ENCODE peak calls at places on chromosome 3, in seven cellular contexts. One of them, this sample, is unnamed.
A peak's percentile ranks its signal among the peaks of the same experiment; 100 is the strongest.

GRCh38 chr3:155554777-155555445 is 190.0 kb downstream of the PLCH1 start:
- DNase-seq in tibial nerve: no peak
- DNase-seq in left cardiac atrium: no peak
- DNase-seq in HS-5: no peak
- DNase-seq in NCI-H774: no peak
- DNase-seq in GDM1: peak; percentile 88
- DNase-seq in SIG-M5: no peak
- DNase-seq in this sample: no peak

GRCh38 chr3:34919025-34919424 is 720.3 kb upstream of the ARPP21 start:
- DNase-seq in tibial nerve: no peak
- DNase-seq in left cardiac atrium: no peak
- DNase-seq in HS-5: no peak
- DNase-seq in NCI-H774: no peak
- DNase-seq in GDM1: no peak
- DNase-seq in SIG-M5: no peak
- DNase-seq in this sample: no peak

GRCh38 chr3:14555835-14556234 is 15.7 kb upstream of the GRIP2 start:
- DNase-seq in tibial nerve: no peak
- DNase-seq in left cardiac atrium: peak; percentile 54
- DNase-seq in HS-5: no peak
- DNase-seq in NCI-H774: no peak
- DNase-seq in GDM1: no peak
- DNase-seq in SIG-M5: no peak
- DNase-seq in this sample: no peak

GRCh38 chr3:16482770-16483531 is 30.5 kb downstream of the RFTN1 start:
- DNase-seq in tibial nerve: no peak
- DNase-seq in left cardiac atrium: peak; percentile 29
- DNase-seq in HS-5: no peak
- DNase-seq in NCI-H774: peak; percentile 47
- DNase-seq in GDM1: no peak
- DNase-seq in SIG-M5: no peak
- DNase-seq in this sample: peak; percentile 69

GRCh38 chr3:158743664-158744566 is 11.7 kb upstream of the RARRES1 start:
- DNase-seq in tibial nerve: no peak
- DNase-seq in left cardiac atrium: no peak
- DNase-seq in HS-5: no peak
- DNase-seq in NCI-H774: no peak
- DNase-seq in GDM1: no peak
- DNase-seq in SIG-M5: no peak
- DNase-seq in this sample: no peak

GRCh38 chr3:127978636-127979035 is 63.6 kb downstream of the KBTBD12 start:
- DNase-seq in tibial nerve: no peak
- DNase-seq in left cardiac atrium: no peak
- DNase-seq in HS-5: no peak
- DNase-seq in NCI-H774: no peak
- DNase-seq in GDM1: no peak
- DNase-seq in SIG-M5: no peak
- DNase-seq in this sample: no peak

GRCh38 chr3:151227438-151228290 is 24.6 kb upstream of the GPR171 start:
- DNase-seq in tibial nerve: peak; percentile 87
- DNase-seq in left cardiac atrium: peak; percentile 65
- DNase-seq in HS-5: peak; percentile 70
- DNase-seq in NCI-H774: peak; percentile 52
- DNase-seq in GDM1: peak; percentile 49
- DNase-seq in SIG-M5: no peak
- DNase-seq in this sample: no peak

GRCh38 chr3:166560253-166560652 is 723.0 kb upstream of the BCHE start:
- DNase-seq in tibial nerve: no peak
- DNase-seq in left cardiac atrium: no peak
- DNase-seq in HS-5: no peak
- DNase-seq in NCI-H774: no peak
- DNase-seq in GDM1: no peak
- DNase-seq in SIG-M5: no peak
- DNase-seq in this sample: no peak

GRCh38 chr3:195240171-195240701 is 30.7 kb downstream of the XXYLT1 start:
- DNase-seq in tibial nerve: no peak
- DNase-seq in left cardiac atrium: peak; percentile 79
- DNase-seq in HS-5: no peak
- DNase-seq in NCI-H774: no peak
- DNase-seq in GDM1: no peak
- DNase-seq in SIG-M5: no peak
- DNase-seq in this sample: no peak

GRCh38 chr3:31776016-31776415 is 205.0 kb downstream of the OSBPL10 start:
- DNase-seq in tibial nerve: no peak
- DNase-seq in left cardiac atrium: no peak
- DNase-seq in HS-5: no peak
- DNase-seq in NCI-H774: no peak
- DNase-seq in GDM1: no peak
- DNase-seq in SIG-M5: no peak
- DNase-seq in this sample: no peak

GRCh38 chr3:196193037-196193737 is 18.0 kb downstream of the ZDHHC19 start:
- DNase-seq in tibial nerve: no peak
- DNase-seq in left cardiac atrium: no peak
- DNase-seq in HS-5: no peak
- DNase-seq in NCI-H774: no peak
- DNase-seq in GDM1: no peak
- DNase-seq in SIG-M5: no peak
- DNase-seq in this sample: no peak

GRCh38 chr3:177816667-177817208 is 619.5 kb upstream of the TBL1XR1 start:
- DNase-seq in tibial nerve: no peak
- DNase-seq in left cardiac atrium: no peak
- DNase-seq in HS-5: peak; percentile 77
- DNase-seq in NCI-H774: no peak
- DNase-seq in GDM1: no peak
- DNase-seq in SIG-M5: no peak
- DNase-seq in this sample: no peak

GRCh38 chr3:195767792-195768191 is 43.9 kb downstream of the MUC4 start:
- DNase-seq in tibial nerve: no peak
- DNase-seq in left cardiac atrium: no peak
- DNase-seq in HS-5: no peak
- DNase-seq in NCI-H774: no peak
- DNase-seq in GDM1: no peak
- DNase-seq in SIG-M5: no peak
- DNase-seq in this sample: no peak

GRCh38 chr3:46724360-46724890 is 6.8 kb upstream of the PRSS50 start:
- DNase-seq in tibial nerve: no peak
- DNase-seq in left cardiac atrium: no peak
- DNase-seq in HS-5: no peak
- DNase-seq in NCI-H774: no peak
- DNase-seq in GDM1: no peak
- DNase-seq in SIG-M5: no peak
- DNase-seq in this sample: no peak

GRCh38 chr3:170585937-170586310 is at the start of gene SLC7A14:
- DNase-seq in tibial nerve: no peak
- DNase-seq in left cardiac atrium: no peak
- DNase-seq in HS-5: no peak
- DNase-seq in NCI-H774: peak; percentile 39
- DNase-seq in GDM1: no peak
- DNase-seq in SIG-M5: no peak
- DNase-seq in this sample: no peak

GRCh38 chr3:38616658-38617057 is 32.8 kb downstream of the SCN5A start:
- DNase-seq in tibial nerve: no peak
- DNase-seq in left cardiac atrium: no peak
- DNase-seq in HS-5: no peak
- DNase-seq in NCI-H774: no peak
- DNase-seq in GDM1: no peak
- DNase-seq in SIG-M5: no peak
- DNase-seq in this sample: no peak

GRCh38 chr3:177201707-177202397 is 4.6 kb upstream of the TBL1XR1 start:
- DNase-seq in tibial nerve: no peak
- DNase-seq in left cardiac atrium: no peak
- DNase-seq in HS-5: no peak
- DNase-seq in NCI-H774: no peak
- DNase-seq in GDM1: no peak
- DNase-seq in SIG-M5: peak; percentile 84
- DNase-seq in this sample: no peak

GRCh38 chr3:9080165-9080564 is 116.9 kb upstream of the RAD18 start:
- DNase-seq in tibial nerve: no peak
- DNase-seq in left cardiac atrium: no peak
- DNase-seq in HS-5: no peak
- DNase-seq in NCI-H774: no peak
- DNase-seq in GDM1: no peak
- DNase-seq in SIG-M5: no peak
- DNase-seq in this sample: no peak

GRCh38 chr3:14836049-14836468 is 17.3 kb downstream of the FGD5 start:
- DNase-seq in tibial nerve: peak; percentile 84
- DNase-seq in left cardiac atrium: peak; percentile 86
- DNase-seq in HS-5: no peak
- DNase-seq in NCI-H774: no peak
- DNase-seq in GDM1: no peak
- DNase-seq in SIG-M5: no peak
- DNase-seq in this sample: no peak

GRCh38 chr3:139758654-139759291 is 81.0 kb upstream of the NMNAT3 start:
- DNase-seq in tibial nerve: no peak
- DNase-seq in left cardiac atrium: no peak
- DNase-seq in HS-5: no peak
- DNase-seq in NCI-H774: no peak
- DNase-seq in GDM1: no peak
- DNase-seq in SIG-M5: no peak
- DNase-seq in this sample: no peak

GRCh38 chr3:14077310-14077709 is 47.4 kb downstream of the CHCHD4 start:
- DNase-seq in tibial nerve: no peak
- DNase-seq in left cardiac atrium: no peak
- DNase-seq in HS-5: no peak
- DNase-seq in NCI-H774: no peak
- DNase-seq in GDM1: no peak
- DNase-seq in SIG-M5: no peak
- DNase-seq in this sample: no peak

GRCh38 chr3:89332311-89333159 is 225.1 kb downstream of the EPHA3 start:
- DNase-seq in tibial nerve: no peak
- DNase-seq in left cardiac atrium: no peak
- DNase-seq in HS-5: no peak
- DNase-seq in NCI-H774: no peak
- DNase-seq in GDM1: no peak
- DNase-seq in SIG-M5: no peak
- DNase-seq in this sample: peak; percentile 7

GRCh38 chr3:65854606-65855304 is 184.0 kb downstream of the MAGI1 start:
- DNase-seq in tibial nerve: no peak
- DNase-seq in left cardiac atrium: no peak
- DNase-seq in HS-5: no peak
- DNase-seq in NCI-H774: no peak
- DNase-seq in GDM1: no peak
- DNase-seq in SIG-M5: no peak
- DNase-seq in this sample: peak; percentile 49

GRCh38 chr3:69105320-69105719 is 17.1 kb downstream of the LMOD3 start:
- DNase-seq in tibial nerve: no peak
- DNase-seq in left cardiac atrium: no peak
- DNase-seq in HS-5: no peak
- DNase-seq in NCI-H774: no peak
- DNase-seq in GDM1: no peak
- DNase-seq in SIG-M5: no peak
- DNase-seq in this sample: no peak

GRCh38 chr3:22981861-22982260 is 221.3 kb upstream of the UBE2E2 start:
- DNase-seq in tibial nerve: no peak
- DNase-seq in left cardiac atrium: no peak
- DNase-seq in HS-5: no peak
- DNase-seq in NCI-H774: no peak
- DNase-seq in GDM1: no peak
- DNase-seq in SIG-M5: no peak
- DNase-seq in this sample: no peak

GRCh38 chr3:149352556-149352955 is 19.1 kb upstream of the TM4SF18 start:
- DNase-seq in tibial nerve: no peak
- DNase-seq in left cardiac atrium: peak; percentile 63
- DNase-seq in HS-5: no peak
- DNase-seq in NCI-H774: peak; percentile 69
- DNase-seq in GDM1: peak; percentile 52
- DNase-seq in SIG-M5: no peak
- DNase-seq in this sample: peak; percentile 58

GRCh38 chr3:190595212-190595795 is 81.4 kb downstream of the IL1RAP start:
- DNase-seq in tibial nerve: no peak
- DNase-seq in left cardiac atrium: no peak
- DNase-seq in HS-5: no peak
- DNase-seq in NCI-H774: no peak
- DNase-seq in GDM1: no peak
- DNase-seq in SIG-M5: no peak
- DNase-seq in this sample: no peak

GRCh38 chr3:177777699-177778098 is 580.4 kb upstream of the TBL1XR1 start:
- DNase-seq in tibial nerve: no peak
- DNase-seq in left cardiac atrium: peak; percentile 46
- DNase-seq in HS-5: no peak
- DNase-seq in NCI-H774: peak; percentile 42
- DNase-seq in GDM1: peak; percentile 56
- DNase-seq in SIG-M5: no peak
- DNase-seq in this sample: peak; percentile 29

This sample was measured in NCI-H2081 treated with DMSO at 0.1 percent for 48 hours.